ENCODE peak calls at places on chromosomes 3 and 15, in eight cellular contexts. Z is sigmoid colon, X is Peyer's patch, D is A549, M is breast epithelium, N is stomach, O is esophagus muscularis mucosa, K is HCT116. A is an unnamed sample.

GRCh38 chr3:65268411-65268810 is 580.6 kb upstream of the ADAMTS9 start:
- DNase-seq in Z (no peak), X (no peak), D (no peak), M (no peak), N (no peak), O (no peak), K (no peak), A (no peak)

GRCh38 chr15:99158626-99159412 is 53.9 kb downstream of the SYNM start:
- DNase-seq in Z (no peak), X (no peak), D (no peak), M (no peak), N (no peak), O (no peak), K (no peak), A (no peak)

GRCh38 chr3:161371441-161372320 is at the start of gene SPTSSB:
- DNase-seq in Z (peak; percentile 54), X (peak; percentile 47), D (peak; percentile 15), M (no peak), N (peak; percentile 77), O (no peak), K (peak; percentile 78), A (peak; percentile 71)

GRCh38 chr3:186909078-186909853 is 21.1 kb upstream of the ST6GAL1 start:
- DNase-seq in Z (no peak), X (peak; percentile 93), D (no peak), M (no peak), N (peak; percentile 43), O (no peak), K (no peak), A (no peak)

GRCh38 chr3:31011383-31011782 is 116.9 kb upstream of the GADL1 start:
- DNase-seq in Z (no peak), X (no peak), D (no peak), M (peak; percentile 53), N (no peak), O (no peak), K (no peak), A (no peak)

GRCh38 chr3:56269755-56270154 is 198.5 kb downstream of the ERC2 start:
- DNase-seq in Z (no peak), X (no peak), D (no peak), M (no peak), N (no peak), O (no peak), K (no peak), A (no peak)

GRCh38 chr3:80586338-80586737 is 818.5 kb upstream of the ROBO1 start:
- DNase-seq in Z (no peak), X (no peak), D (no peak), M (no peak), N (no peak), O (no peak), K (no peak), A (no peak)

GRCh38 chr3:122689587-122689986 is 8.9 kb downstream of the PARP14 start:
- DNase-seq in Z (no peak), X (no peak), D (peak; percentile 28), M (no peak), N (no peak), O (no peak), K (no peak), A (no peak)

GRCh38 chr15:65583701-65584100 is 27.2 kb downstream of the INTS14 start:
- DNase-seq in Z (no peak), X (peak; percentile 66), D (no peak), M (no peak), N (no peak), O (no peak), K (no peak), A (no peak)

DNA sequence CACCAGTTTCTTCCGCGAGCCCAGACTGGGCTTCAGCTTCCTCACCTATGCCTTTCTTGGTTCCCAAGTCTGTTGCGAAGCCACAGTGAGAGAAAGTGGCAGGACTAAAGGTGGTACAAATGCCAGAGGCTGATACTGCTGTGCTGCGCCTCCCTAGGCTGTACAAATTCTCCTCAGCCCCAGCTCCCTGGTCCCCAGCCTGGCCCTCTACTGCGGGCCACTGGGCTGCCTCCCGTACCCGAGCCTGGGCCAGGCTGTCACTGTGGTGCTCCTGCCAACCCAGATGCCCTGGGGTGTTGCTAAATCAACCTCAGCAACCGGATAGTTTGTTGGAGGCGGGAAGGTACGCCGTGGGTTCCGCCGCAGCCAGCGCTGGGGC is 352 bp upstream of the TEX264 start:
- DNase-seq in Z (no peak), X (no peak), D (no peak), M (no peak), N (no peak), O (no peak), K (no peak), A (no peak)
- TF ChIP-seq POLR2A in Z (no peak), X (no peak), D (no peak), M (no peak), N (no peak), O (no peak), K (no peak), A (no peak)

DNA sequence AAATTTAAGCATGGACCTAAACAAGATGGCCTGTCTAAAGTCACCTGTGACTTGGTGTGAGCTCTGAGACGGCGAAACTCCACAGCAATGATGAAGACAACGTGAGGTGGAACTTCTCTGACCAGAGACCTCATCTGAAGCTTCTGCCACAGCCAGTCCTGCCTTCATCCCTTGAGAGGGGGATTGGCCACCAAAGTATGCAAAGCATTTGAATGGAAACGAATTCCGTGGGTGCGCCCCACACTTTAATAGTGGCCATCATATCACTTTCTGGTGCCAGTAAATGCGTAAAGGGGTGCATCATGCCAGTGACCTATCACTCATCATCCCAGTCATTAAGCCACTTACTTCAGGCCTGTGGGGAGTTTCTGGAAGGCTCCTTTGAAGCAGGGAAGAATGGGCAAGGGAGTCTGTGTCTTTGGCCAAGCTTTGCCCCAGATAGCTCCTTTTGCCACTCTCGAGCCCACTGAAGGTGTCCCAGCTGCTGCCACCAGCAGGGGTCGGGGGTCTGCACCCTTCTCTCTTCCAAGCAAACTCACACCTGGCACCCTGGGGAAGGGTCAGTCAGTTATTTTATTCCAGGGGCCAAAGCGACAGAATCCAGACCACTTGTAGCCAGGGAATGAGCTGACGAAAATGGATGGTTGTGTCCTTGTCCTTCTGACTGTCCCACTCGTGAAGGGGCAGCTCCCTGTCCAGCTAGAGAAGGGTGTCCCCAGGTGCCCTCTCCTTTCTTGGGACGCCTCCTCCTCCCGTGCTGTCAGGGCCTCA is 17.7 kb downstream of the MUC20 start:
- DNase-seq in Z (peak; percentile 25), X (no peak), D (no peak), M (no peak), N (no peak), O (no peak), K (no peak), A (no peak)
- TF ChIP-seq CTCF in Z (no peak), X (no peak), D (no peak), M (no peak), N (no peak), O (no peak), K (no peak), A (no peak)

GRCh38 chr3:113743006-113743639 is 2.9 kb downstream of the NAA50 start:
- DNase-seq in Z (no peak), X (no peak), D (no peak), M (no peak), N (no peak), O (no peak), K (no peak), A (no peak)
- H3K4me3 ChIP-seq in Z (no peak overlapping the region), X (no peak overlapping the region), D (no peak overlapping the region), M (no peak overlapping the region), N (no peak overlapping the region), O (no peak overlapping the region), K (no peak overlapping the region), A (no peak overlapping the region)

GRCh38 chr3:119782435-119782834 is 534 bp downstream of the NR1I2 start:
- DNase-seq in Z (no peak), X (no peak), D (no peak), M (no peak), N (no peak), O (no peak), K (no peak), A (no peak)

GRCh38 chr3:119783255-119783654 is 1.4 kb downstream of the NR1I2 start:
- DNase-seq in Z (no peak), X (no peak), D (no peak), M (no peak), N (no peak), O (no peak), K (no peak), A (no peak)

GRCh38 chr3:119783883-119784282 is 2.0 kb downstream of the NR1I2 start:
- DNase-seq in Z (no peak), X (no peak), D (no peak), M (no peak), N (no peak), O (no peak), K (no peak), A (no peak)

GRCh38 chr3:119790369-119790768 is 8.5 kb downstream of the NR1I2 start:
- DNase-seq in Z (no peak), X (no peak), D (no peak), M (no peak), N (no peak), O (no peak), K (no peak), A (no peak)

GRCh38 chr3:119786409-119786808 is 4.5 kb downstream of the NR1I2 start:
- DNase-seq in Z (no peak), X (peak; percentile 74), D (no peak), M (no peak), N (no peak), O (no peak), K (no peak), A (no peak)
- TF ChIP-seq POLR2A in Z (no peak), X (no peak), D (no peak), M (no peak), N (no peak), O (no peak), K (no peak), A (no peak)

GRCh38 chr3:125634346-125634964 is 39.2 kb upstream of the OSBPL11 start:
- DNase-seq in Z (no peak), X (no peak), D (no peak), M (no peak), N (no peak), O (no peak), K (no peak), A (no peak)
- TF ChIP-seq CTCF in Z (no peak), X (no peak), D (no peak), M (no peak), N (no peak), O (no peak), K (no peak), A (no peak)

A was measured in prostate gland.